ENCODE peak calls at places on chromosome X, in four cellular contexts. F is occipital lobe, C is CD14-positive monocyte, Z is M059J. L is an unnamed sample.

GRCh38 chrX:34382416-34382815 is 250.3 kb upstream of the FAM47A start:
- DNase-seq in F (no peak), C (no peak), Z (peak; percentile 4), L (no peak)

GRCh38 chrX:123835661-123836371 is 24.0 kb upstream of the XIAP start:
- DNase-seq in F (no peak), C (no peak), Z (peak; percentile 95), L (peak; percentile 82)

GRCh38 chrX:151765026-151765425 is 30.5 kb downstream of the CNGA2 start:
- DNase-seq in F (no peak), C (no peak), Z (no peak), L (no peak)

GRCh38 chrX:78109458-78109857 is 5.4 kb downstream of the PGK1 start:
- DNase-seq in F (no peak), C (no peak), Z (no peak), L (no peak)

GRCh38 chrX:15815779-15816452 is 25.6 kb downstream of the ZRSR2 start:
- DNase-seq in F (no peak), C (no peak), Z (peak; percentile 18), L (peak; percentile 17)

GRCh38 chrX:130874751-130875150 is 28.3 kb downstream of the ENOX2 start:
- DNase-seq in F (no peak), C (no peak), Z (peak; percentile 47), L (no peak)

GRCh38 chrX:68232206-68232605 is 201.1 kb downstream of the OPHN1 start:
- DNase-seq in F (no peak), C (no peak), Z (peak; percentile 9), L (no peak)

GRCh38 chrX:43627669-43628068 is 28.4 kb upstream of the MAOA start:
- DNase-seq in F (no peak), C (no peak), Z (no peak), L (no peak)

GRCh38 chrX:18983711-18984380 is at the start of gene PHKA2:
- DNase-seq in F (peak; percentile 25), C (peak; percentile 43), Z (peak; percentile 64), L (peak; percentile 67)

GRCh38 chrX:110267874-110268273 is 50.0 kb downstream of the AMMECR1 start:
- DNase-seq in F (no peak), C (no peak), Z (no peak), L (no peak)

GRCh38 chrX:72009731-72010130 is 99.1 kb downstream of the NHSL2 start:
- DNase-seq in F (no peak), C (no peak), Z (no peak), L (no peak)

GRCh38 chrX:129737921-129738320 is 858 bp upstream of the XPNPEP2 start:
- DNase-seq in F (no peak), C (peak; percentile 74), Z (peak; percentile 70), L (peak; percentile 63)

GRCh38 chrX:110415440-110416167 is 57.0 kb downstream of the RTL9 start:
- DNase-seq in F (no peak), C (no peak), Z (peak; percentile 72), L (peak; percentile 73)

GRCh38 chrX:133258481-133258880 is 40.3 kb upstream of the TFDP3 start:
- DNase-seq in F (no peak), C (no peak), Z (peak; percentile 85), L (no peak)

GRCh38 chrX:47814853-47815252 is 21.8 kb upstream of the ZNF81 start:
- DNase-seq in F (no peak), C (no peak), Z (no peak), L (no peak)

GRCh38 chrX:139290310-139290709 is 240.2 kb upstream of the F9 start:
- DNase-seq in F (no peak), C (no peak), Z (peak; percentile 82), L (peak; percentile 3)

GRCh38 chrX:153157450-153157849 is 21.6 kb upstream of the MAGEA1 start:
- DNase-seq in F (no peak), C (no peak), Z (no peak), L (no peak)

L was measured in ELR.